ENCODE peak calls at places on chromosomes 3 and 15, in nine cellular contexts. One of them, this sample, is unnamed.

GRCh38 chr3:107772016-107772415 is 249.3 kb downstream of the BBX start:
- DNase-seq in activated T-helper 1 cell treated with anti-CD3 and anti-CD28 coated beads, Interleukin-12 subunit alpha, Interleukin-12 subunit beta, Interleukin-2, Interleukin-4 antibody, amounts not matched to agents 30 ng/mL and 10 ng/mL and 1 ng/mL, durations not matched to agents 14 hours and 24 hours and 36 hours: no peak
- DNase-seq in activated T-helper 2 cell treated with anti-CD3 and anti-CD28 coated beads, Interferon-gamma antibody, Interleukin-2, Interleukin-4, amounts not matched to agents 10 μg/mL and 5 μg/mL and 100 μg/mL, durations not matched to agents 14 hours and 24 hours and 36 hours: no peak
- DNase-seq in suprapubic skin: no peak
- DNase-seq in bronchial epithelial cell: no peak
- DNase-seq in adrenal gland: no peak
- DNase-seq in T follicular helper cell: no peak
- DNase-seq in GM04504: no peak
- DNase-seq in skeletal muscle cell: no peak
- DNase-seq in this sample: no peak

GRCh38 chr3:189622629-189623028 is 8.6 kb upstream of the TP63 start:
- DNase-seq in adrenal gland: no peak
- DNase-seq in activated T-helper 1 cell treated with anti-CD3 and anti-CD28 coated beads, Interleukin-12 subunit alpha, Interleukin-12 subunit beta, Interleukin-2, Interleukin-4 antibody, amounts not matched to agents 30 ng/mL and 10 ng/mL and 1 ng/mL, durations not matched to agents 14 hours and 24 hours and 36 hours: no peak
- DNase-seq in GM04504: no peak
- DNase-seq in T follicular helper cell: no peak
- DNase-seq in bronchial epithelial cell: no peak
- DNase-seq in suprapubic skin: no peak
- DNase-seq in skeletal muscle cell: no peak
- DNase-seq in activated T-helper 2 cell treated with anti-CD3 and anti-CD28 coated beads, Interferon-gamma antibody, Interleukin-2, Interleukin-4, amounts not matched to agents 10 μg/mL and 5 μg/mL and 100 μg/mL, durations not matched to agents 14 hours and 24 hours and 36 hours: no peak
- DNase-seq in this sample: no peak

GRCh38 chr15:39172380-39173281 is 408.2 kb upstream of the THBS1 start:
- DNase-seq in activated T-helper 2 cell treated with anti-CD3 and anti-CD28 coated beads, Interferon-gamma antibody, Interleukin-2, Interleukin-4, amounts not matched to agents 10 μg/mL and 5 μg/mL and 100 μg/mL, durations not matched to agents 14 hours and 24 hours and 36 hours: no peak
- DNase-seq in skeletal muscle cell: peak
- DNase-seq in activated T-helper 1 cell treated with anti-CD3 and anti-CD28 coated beads, Interleukin-12 subunit alpha, Interleukin-12 subunit beta, Interleukin-2, Interleukin-4 antibody, amounts not matched to agents 30 ng/mL and 10 ng/mL and 1 ng/mL, durations not matched to agents 14 hours and 24 hours and 36 hours: no peak
- DNase-seq in GM04504: no peak
- DNase-seq in suprapubic skin: no peak
- DNase-seq in bronchial epithelial cell: peak
- DNase-seq in adrenal gland: peak
- DNase-seq in T follicular helper cell: no peak
- DNase-seq in this sample: no peak

GRCh38 chr15:72735111-72735510 is 48.4 kb downstream of the ADPGK start:
- DNase-seq in adrenal gland: no peak
- DNase-seq in activated T-helper 2 cell treated with anti-CD3 and anti-CD28 coated beads, Interferon-gamma antibody, Interleukin-2, Interleukin-4, amounts not matched to agents 10 μg/mL and 5 μg/mL and 100 μg/mL, durations not matched to agents 14 hours and 24 hours and 36 hours: no peak
- DNase-seq in T follicular helper cell: no peak
- DNase-seq in bronchial epithelial cell: no peak
- DNase-seq in suprapubic skin: no peak
- DNase-seq in GM04504: no peak
- DNase-seq in activated T-helper 1 cell treated with anti-CD3 and anti-CD28 coated beads, Interleukin-12 subunit alpha, Interleukin-12 subunit beta, Interleukin-2, Interleukin-4 antibody, amounts not matched to agents 30 ng/mL and 10 ng/mL and 1 ng/mL, durations not matched to agents 14 hours and 24 hours and 36 hours: no peak
- DNase-seq in skeletal muscle cell: no peak
- DNase-seq in this sample: no peak

GRCh38 chr15:75201609-75202250 is at the start of gene C15orf39:
- DNase-seq in T follicular helper cell: peak
- DNase-seq in bronchial epithelial cell: peak
- DNase-seq in adrenal gland: peak
- DNase-seq in suprapubic skin: no peak
- DNase-seq in activated T-helper 1 cell treated with anti-CD3 and anti-CD28 coated beads, Interleukin-12 subunit alpha, Interleukin-12 subunit beta, Interleukin-2, Interleukin-4 antibody, amounts not matched to agents 30 ng/mL and 10 ng/mL and 1 ng/mL, durations not matched to agents 14 hours and 24 hours and 36 hours: peak
- DNase-seq in GM04504: peak
- DNase-seq in activated T-helper 2 cell treated with anti-CD3 and anti-CD28 coated beads, Interferon-gamma antibody, Interleukin-2, Interleukin-4, amounts not matched to agents 10 μg/mL and 5 μg/mL and 100 μg/mL, durations not matched to agents 14 hours and 24 hours and 36 hours: peak
- DNase-seq in skeletal muscle cell: no peak
- DNase-seq in this sample: peak

GRCh38 chr3:4343258-4343657 is 40.1 kb downstream of the SETMAR start:
- DNase-seq in GM04504: no peak
- DNase-seq in T follicular helper cell: no peak
- DNase-seq in adrenal gland: no peak
- DNase-seq in skeletal muscle cell: no peak
- DNase-seq in activated T-helper 1 cell treated with anti-CD3 and anti-CD28 coated beads, Interleukin-12 subunit alpha, Interleukin-12 subunit beta, Interleukin-2, Interleukin-4 antibody, amounts not matched to agents 30 ng/mL and 10 ng/mL and 1 ng/mL, durations not matched to agents 14 hours and 24 hours and 36 hours: no peak
- DNase-seq in bronchial epithelial cell: peak
- DNase-seq in activated T-helper 2 cell treated with anti-CD3 and anti-CD28 coated beads, Interferon-gamma antibody, Interleukin-2, Interleukin-4, amounts not matched to agents 10 μg/mL and 5 μg/mL and 100 μg/mL, durations not matched to agents 14 hours and 24 hours and 36 hours: no peak
- DNase-seq in suprapubic skin: no peak
- DNase-seq in this sample: no peak

GRCh38 chr3:36876181-36876936 is 68.5 kb downstream of the TRANK1 start:
- DNase-seq in suprapubic skin: no peak
- DNase-seq in activated T-helper 2 cell treated with anti-CD3 and anti-CD28 coated beads, Interferon-gamma antibody, Interleukin-2, Interleukin-4, amounts not matched to agents 10 μg/mL and 5 μg/mL and 100 μg/mL, durations not matched to agents 14 hours and 24 hours and 36 hours: peak
- DNase-seq in activated T-helper 1 cell treated with anti-CD3 and anti-CD28 coated beads, Interleukin-12 subunit alpha, Interleukin-12 subunit beta, Interleukin-2, Interleukin-4 antibody, amounts not matched to agents 30 ng/mL and 10 ng/mL and 1 ng/mL, durations not matched to agents 14 hours and 24 hours and 36 hours: peak
- DNase-seq in skeletal muscle cell: no peak
- DNase-seq in T follicular helper cell: no peak
- DNase-seq in adrenal gland: no peak
- DNase-seq in bronchial epithelial cell: no peak
- DNase-seq in GM04504: no peak
- DNase-seq in this sample: no peak

GRCh38 chr3:156548041-156548687 is 6.8 kb downstream of the SSR3 start:
- DNase-seq in bronchial epithelial cell: no peak
- DNase-seq in activated T-helper 1 cell treated with anti-CD3 and anti-CD28 coated beads, Interleukin-12 subunit alpha, Interleukin-12 subunit beta, Interleukin-2, Interleukin-4 antibody, amounts not matched to agents 30 ng/mL and 10 ng/mL and 1 ng/mL, durations not matched to agents 14 hours and 24 hours and 36 hours: no peak
- DNase-seq in activated T-helper 2 cell treated with anti-CD3 and anti-CD28 coated beads, Interferon-gamma antibody, Interleukin-2, Interleukin-4, amounts not matched to agents 10 μg/mL and 5 μg/mL and 100 μg/mL, durations not matched to agents 14 hours and 24 hours and 36 hours: no peak
- DNase-seq in skeletal muscle cell: no peak
- DNase-seq in T follicular helper cell: no peak
- DNase-seq in adrenal gland: no peak
- DNase-seq in suprapubic skin: no peak
- DNase-seq in GM04504: no peak
- DNase-seq in this sample: no peak

GRCh38 chr3:127722104-127722784 is 49.5 kb downstream of the ABTB1 start:
- DNase-seq in activated T-helper 1 cell treated with anti-CD3 and anti-CD28 coated beads, Interleukin-12 subunit alpha, Interleukin-12 subunit beta, Interleukin-2, Interleukin-4 antibody, amounts not matched to agents 30 ng/mL and 10 ng/mL and 1 ng/mL, durations not matched to agents 14 hours and 24 hours and 36 hours: no peak
- DNase-seq in T follicular helper cell: no peak
- DNase-seq in activated T-helper 2 cell treated with anti-CD3 and anti-CD28 coated beads, Interferon-gamma antibody, Interleukin-2, Interleukin-4, amounts not matched to agents 10 μg/mL and 5 μg/mL and 100 μg/mL, durations not matched to agents 14 hours and 24 hours and 36 hours: no peak
- DNase-seq in GM04504: no peak
- DNase-seq in bronchial epithelial cell: no peak
- DNase-seq in skeletal muscle cell: no peak
- DNase-seq in suprapubic skin: no peak
- DNase-seq in adrenal gland: no peak
- DNase-seq in this sample: peak

GRCh38 chr15:80942266-80942665 is 47.4 kb downstream of the MESD start:
- DNase-seq in skeletal muscle cell: no peak
- DNase-seq in adrenal gland: no peak
- DNase-seq in activated T-helper 2 cell treated with anti-CD3 and anti-CD28 coated beads, Interferon-gamma antibody, Interleukin-2, Interleukin-4, amounts not matched to agents 10 μg/mL and 5 μg/mL and 100 μg/mL, durations not matched to agents 14 hours and 24 hours and 36 hours: no peak
- DNase-seq in GM04504: no peak
- DNase-seq in suprapubic skin: peak
- DNase-seq in bronchial epithelial cell: no peak
- DNase-seq in activated T-helper 1 cell treated with anti-CD3 and anti-CD28 coated beads, Interleukin-12 subunit alpha, Interleukin-12 subunit beta, Interleukin-2, Interleukin-4 antibody, amounts not matched to agents 30 ng/mL and 10 ng/mL and 1 ng/mL, durations not matched to agents 14 hours and 24 hours and 36 hours: no peak
- DNase-seq in T follicular helper cell: no peak
- DNase-seq in this sample: no peak

GRCh38 chr3:184360070-184360833 is 1.2 kb downstream of the CLCN2 start:
- DNase-seq in activated T-helper 2 cell treated with anti-CD3 and anti-CD28 coated beads, Interferon-gamma antibody, Interleukin-2, Interleukin-4, amounts not matched to agents 10 μg/mL and 5 μg/mL and 100 μg/mL, durations not matched to agents 14 hours and 24 hours and 36 hours: no peak
- DNase-seq in suprapubic skin: no peak
- DNase-seq in GM04504: no peak
- DNase-seq in activated T-helper 1 cell treated with anti-CD3 and anti-CD28 coated beads, Interleukin-12 subunit alpha, Interleukin-12 subunit beta, Interleukin-2, Interleukin-4 antibody, amounts not matched to agents 30 ng/mL and 10 ng/mL and 1 ng/mL, durations not matched to agents 14 hours and 24 hours and 36 hours: no peak
- DNase-seq in T follicular helper cell: no peak
- DNase-seq in bronchial epithelial cell: no peak
- DNase-seq in adrenal gland: no peak
- DNase-seq in skeletal muscle cell: no peak
- DNase-seq in this sample: no peak

GRCh38 chr15:83698294-83698693 is 44.4 kb downstream of the ADAMTSL3 start:
- DNase-seq in activated T-helper 1 cell treated with anti-CD3 and anti-CD28 coated beads, Interleukin-12 subunit alpha, Interleukin-12 subunit beta, Interleukin-2, Interleukin-4 antibody, amounts not matched to agents 30 ng/mL and 10 ng/mL and 1 ng/mL, durations not matched to agents 14 hours and 24 hours and 36 hours: no peak
- DNase-seq in T follicular helper cell: no peak
- DNase-seq in skeletal muscle cell: peak
- DNase-seq in GM04504: peak
- DNase-seq in adrenal gland: peak
- DNase-seq in bronchial epithelial cell: peak
- DNase-seq in suprapubic skin: no peak
- DNase-seq in activated T-helper 2 cell treated with anti-CD3 and anti-CD28 coated beads, Interferon-gamma antibody, Interleukin-2, Interleukin-4, amounts not matched to agents 10 μg/mL and 5 μg/mL and 100 μg/mL, durations not matched to agents 14 hours and 24 hours and 36 hours: no peak
- DNase-seq in this sample: no peak

GRCh38 chr15:27587810-27588209 is 511.3 kb downstream of the OCA2 start:
- DNase-seq in activated T-helper 2 cell treated with anti-CD3 and anti-CD28 coated beads, Interferon-gamma antibody, Interleukin-2, Interleukin-4, amounts not matched to agents 10 μg/mL and 5 μg/mL and 100 μg/mL, durations not matched to agents 14 hours and 24 hours and 36 hours: no peak
- DNase-seq in activated T-helper 1 cell treated with anti-CD3 and anti-CD28 coated beads, Interleukin-12 subunit alpha, Interleukin-12 subunit beta, Interleukin-2, Interleukin-4 antibody, amounts not matched to agents 30 ng/mL and 10 ng/mL and 1 ng/mL, durations not matched to agents 14 hours and 24 hours and 36 hours: no peak
- DNase-seq in adrenal gland: no peak
- DNase-seq in suprapubic skin: no peak
- DNase-seq in GM04504: no peak
- DNase-seq in skeletal muscle cell: no peak
- DNase-seq in T follicular helper cell: no peak
- DNase-seq in bronchial epithelial cell: no peak
- DNase-seq in this sample: peak

GRCh38 chr15:64507293-64507802 is 47.0 kb downstream of the ZNF609 start:
- DNase-seq in skeletal muscle cell: peak
- DNase-seq in activated T-helper 1 cell treated with anti-CD3 and anti-CD28 coated beads, Interleukin-12 subunit alpha, Interleukin-12 subunit beta, Interleukin-2, Interleukin-4 antibody, amounts not matched to agents 30 ng/mL and 10 ng/mL and 1 ng/mL, durations not matched to agents 14 hours and 24 hours and 36 hours: peak
- DNase-seq in adrenal gland: peak
- DNase-seq in bronchial epithelial cell: peak
- DNase-seq in activated T-helper 2 cell treated with anti-CD3 and anti-CD28 coated beads, Interferon-gamma antibody, Interleukin-2, Interleukin-4, amounts not matched to agents 10 μg/mL and 5 μg/mL and 100 μg/mL, durations not matched to agents 14 hours and 24 hours and 36 hours: no peak
- DNase-seq in T follicular helper cell: no peak
- DNase-seq in GM04504: no peak
- DNase-seq in suprapubic skin: no peak
- DNase-seq in this sample: peak

GRCh38 chr3:106317141-106318055 is 448.6 kb upstream of the CBLB start:
- DNase-seq in activated T-helper 2 cell treated with anti-CD3 and anti-CD28 coated beads, Interferon-gamma antibody, Interleukin-2, Interleukin-4, amounts not matched to agents 10 μg/mL and 5 μg/mL and 100 μg/mL, durations not matched to agents 14 hours and 24 hours and 36 hours: no peak
- DNase-seq in activated T-helper 1 cell treated with anti-CD3 and anti-CD28 coated beads, Interleukin-12 subunit alpha, Interleukin-12 subunit beta, Interleukin-2, Interleukin-4 antibody, amounts not matched to agents 30 ng/mL and 10 ng/mL and 1 ng/mL, durations not matched to agents 14 hours and 24 hours and 36 hours: no peak
- DNase-seq in adrenal gland: no peak
- DNase-seq in skeletal muscle cell: no peak
- DNase-seq in GM04504: no peak
- DNase-seq in bronchial epithelial cell: no peak
- DNase-seq in T follicular helper cell: no peak
- DNase-seq in suprapubic skin: no peak
- DNase-seq in this sample: no peak

GRCh38 chr3:41688595-41689380 is 273.1 kb downstream of the ULK4 start:
- DNase-seq in adrenal gland: no peak
- DNase-seq in T follicular helper cell: no peak
- DNase-seq in activated T-helper 2 cell treated with anti-CD3 and anti-CD28 coated beads, Interferon-gamma antibody, Interleukin-2, Interleukin-4, amounts not matched to agents 10 μg/mL and 5 μg/mL and 100 μg/mL, durations not matched to agents 14 hours and 24 hours and 36 hours: no peak
- DNase-seq in skeletal muscle cell: no peak
- DNase-seq in bronchial epithelial cell: peak
- DNase-seq in GM04504: no peak
- DNase-seq in suprapubic skin: no peak
- DNase-seq in activated T-helper 1 cell treated with anti-CD3 and anti-CD28 coated beads, Interleukin-12 subunit alpha, Interleukin-12 subunit beta, Interleukin-2, Interleukin-4 antibody, amounts not matched to agents 30 ng/mL and 10 ng/mL and 1 ng/mL, durations not matched to agents 14 hours and 24 hours and 36 hours: no peak
- DNase-seq in this sample: no peak

GRCh38 chr3:13119471-13120220 is 46.4 kb upstream of the IQSEC1 start:
- DNase-seq in bronchial epithelial cell: no peak
- DNase-seq in skeletal muscle cell: no peak
- DNase-seq in activated T-helper 2 cell treated with anti-CD3 and anti-CD28 coated beads, Interferon-gamma antibody, Interleukin-2, Interleukin-4, amounts not matched to agents 10 μg/mL and 5 μg/mL and 100 μg/mL, durations not matched to agents 14 hours and 24 hours and 36 hours: no peak
- DNase-seq in activated T-helper 1 cell treated with anti-CD3 and anti-CD28 coated beads, Interleukin-12 subunit alpha, Interleukin-12 subunit beta, Interleukin-2, Interleukin-4 antibody, amounts not matched to agents 30 ng/mL and 10 ng/mL and 1 ng/mL, durations not matched to agents 14 hours and 24 hours and 36 hours: no peak
- DNase-seq in T follicular helper cell: no peak
- DNase-seq in adrenal gland: no peak
- DNase-seq in suprapubic skin: no peak
- DNase-seq in GM04504: no peak
- DNase-seq in this sample: peak

GRCh38 chr3:44529927-44530326 is 25.1 kb upstream of the ZKSCAN7 start:
- DNase-seq in activated T-helper 1 cell treated with anti-CD3 and anti-CD28 coated beads, Interleukin-12 subunit alpha, Interleukin-12 subunit beta, Interleukin-2, Interleukin-4 antibody, amounts not matched to agents 30 ng/mL and 10 ng/mL and 1 ng/mL, durations not matched to agents 14 hours and 24 hours and 36 hours: no peak
- DNase-seq in suprapubic skin: no peak
- DNase-seq in activated T-helper 2 cell treated with anti-CD3 and anti-CD28 coated beads, Interferon-gamma antibody, Interleukin-2, Interleukin-4, amounts not matched to agents 10 μg/mL and 5 μg/mL and 100 μg/mL, durations not matched to agents 14 hours and 24 hours and 36 hours: no peak
- DNase-seq in skeletal muscle cell: no peak
- DNase-seq in T follicular helper cell: no peak
- DNase-seq in adrenal gland: no peak
- DNase-seq in GM04504: no peak
- DNase-seq in bronchial epithelial cell: no peak
- DNase-seq in this sample: no peak

GRCh38 chr15:35665855-35666536 is 120.0 kb upstream of the DPH6 start:
- DNase-seq in T follicular helper cell: no peak
- DNase-seq in activated T-helper 2 cell treated with anti-CD3 and anti-CD28 coated beads, Interferon-gamma antibody, Interleukin-2, Interleukin-4, amounts not matched to agents 10 μg/mL and 5 μg/mL and 100 μg/mL, durations not matched to agents 14 hours and 24 hours and 36 hours: no peak
- DNase-seq in activated T-helper 1 cell treated with anti-CD3 and anti-CD28 coated beads, Interleukin-12 subunit alpha, Interleukin-12 subunit beta, Interleukin-2, Interleukin-4 antibody, amounts not matched to agents 30 ng/mL and 10 ng/mL and 1 ng/mL, durations not matched to agents 14 hours and 24 hours and 36 hours: no peak
- DNase-seq in skeletal muscle cell: no peak
- DNase-seq in suprapubic skin: peak
- DNase-seq in GM04504: no peak
- DNase-seq in bronchial epithelial cell: no peak
- DNase-seq in adrenal gland: no peak
- DNase-seq in this sample: no peak

GRCh38 chr15:41984622-41985021 is 12.3 kb upstream of the EHD4 start:
- DNase-seq in activated T-helper 2 cell treated with anti-CD3 and anti-CD28 coated beads, Interferon-gamma antibody, Interleukin-2, Interleukin-4, amounts not matched to agents 10 μg/mL and 5 μg/mL and 100 μg/mL, durations not matched to agents 14 hours and 24 hours and 36 hours: no peak
- DNase-seq in adrenal gland: no peak
- DNase-seq in activated T-helper 1 cell treated with anti-CD3 and anti-CD28 coated beads, Interleukin-12 subunit alpha, Interleukin-12 subunit beta, Interleukin-2, Interleukin-4 antibody, amounts not matched to agents 30 ng/mL and 10 ng/mL and 1 ng/mL, durations not matched to agents 14 hours and 24 hours and 36 hours: no peak
- DNase-seq in bronchial epithelial cell: no peak
- DNase-seq in skeletal muscle cell: no peak
- DNase-seq in T follicular helper cell: no peak
- DNase-seq in suprapubic skin: peak
- DNase-seq in GM04504: no peak
- DNase-seq in this sample: no peak

GRCh38 chr3:100297784-100298183 is 36.8 kb upstream of the NIT2 start:
- DNase-seq in suprapubic skin: no peak
- DNase-seq in activated T-helper 2 cell treated with anti-CD3 and anti-CD28 coated beads, Interferon-gamma antibody, Interleukin-2, Interleukin-4, amounts not matched to agents 10 μg/mL and 5 μg/mL and 100 μg/mL, durations not matched to agents 14 hours and 24 hours and 36 hours: no peak
- DNase-seq in T follicular helper cell: no peak
- DNase-seq in adrenal gland: no peak
- DNase-seq in activated T-helper 1 cell treated with anti-CD3 and anti-CD28 coated beads, Interleukin-12 subunit alpha, Interleukin-12 subunit beta, Interleukin-2, Interleukin-4 antibody, amounts not matched to agents 30 ng/mL and 10 ng/mL and 1 ng/mL, durations not matched to agents 14 hours and 24 hours and 36 hours: no peak
- DNase-seq in GM04504: no peak
- DNase-seq in bronchial epithelial cell: peak
- DNase-seq in skeletal muscle cell: peak
- DNase-seq in this sample: no peak

GRCh38 chr15:78804391-78804792 is 6.9 kb downstream of the ADAMTS7 start:
- DNase-seq in activated T-helper 2 cell treated with anti-CD3 and anti-CD28 coated beads, Interferon-gamma antibody, Interleukin-2, Interleukin-4, amounts not matched to agents 10 μg/mL and 5 μg/mL and 100 μg/mL, durations not matched to agents 14 hours and 24 hours and 36 hours: no peak
- DNase-seq in adrenal gland: no peak
- DNase-seq in GM04504: no peak
- DNase-seq in suprapubic skin: no peak
- DNase-seq in T follicular helper cell: no peak
- DNase-seq in skeletal muscle cell: no peak
- DNase-seq in bronchial epithelial cell: no peak
- DNase-seq in activated T-helper 1 cell treated with anti-CD3 and anti-CD28 coated beads, Interleukin-12 subunit alpha, Interleukin-12 subunit beta, Interleukin-2, Interleukin-4 antibody, amounts not matched to agents 30 ng/mL and 10 ng/mL and 1 ng/mL, durations not matched to agents 14 hours and 24 hours and 36 hours: no peak
- DNase-seq in this sample: no peak

GRCh38 chr15:55221090-55222011 is 24.6 kb upstream of the RSL24D1 start:
- DNase-seq in activated T-helper 2 cell treated with anti-CD3 and anti-CD28 coated beads, Interferon-gamma antibody, Interleukin-2, Interleukin-4, amounts not matched to agents 10 μg/mL and 5 μg/mL and 100 μg/mL, durations not matched to agents 14 hours and 24 hours and 36 hours: no peak
- DNase-seq in GM04504: peak
- DNase-seq in skeletal muscle cell: peak
- DNase-seq in T follicular helper cell: no peak
- DNase-seq in activated T-helper 1 cell treated with anti-CD3 and anti-CD28 coated beads, Interleukin-12 subunit alpha, Interleukin-12 subunit beta, Interleukin-2, Interleukin-4 antibody, amounts not matched to agents 30 ng/mL and 10 ng/mL and 1 ng/mL, durations not matched to agents 14 hours and 24 hours and 36 hours: peak
- DNase-seq in suprapubic skin: no peak
- DNase-seq in bronchial epithelial cell: peak
- DNase-seq in adrenal gland: no peak
- DNase-seq in this sample: no peak

GRCh38 chr3:120144267-120144666 is 50.0 kb upstream of the GSK3B start:
- DNase-seq in adrenal gland: no peak
- DNase-seq in GM04504: no peak
- DNase-seq in skeletal muscle cell: no peak
- DNase-seq in T follicular helper cell: no peak
- DNase-seq in activated T-helper 2 cell treated with anti-CD3 and anti-CD28 coated beads, Interferon-gamma antibody, Interleukin-2, Interleukin-4, amounts not matched to agents 10 μg/mL and 5 μg/mL and 100 μg/mL, durations not matched to agents 14 hours and 24 hours and 36 hours: no peak
- DNase-seq in suprapubic skin: no peak
- DNase-seq in activated T-helper 1 cell treated with anti-CD3 and anti-CD28 coated beads, Interleukin-12 subunit alpha, Interleukin-12 subunit beta, Interleukin-2, Interleukin-4 antibody, amounts not matched to agents 30 ng/mL and 10 ng/mL and 1 ng/mL, durations not matched to agents 14 hours and 24 hours and 36 hours: no peak
- DNase-seq in bronchial epithelial cell: peak
- DNase-seq in this sample: no peak

GRCh38 chr3:14523792-14524191 is 16.4 kb downstream of the GRIP2 start:
- DNase-seq in activated T-helper 1 cell treated with anti-CD3 and anti-CD28 coated beads, Interleukin-12 subunit alpha, Interleukin-12 subunit beta, Interleukin-2, Interleukin-4 antibody, amounts not matched to agents 30 ng/mL and 10 ng/mL and 1 ng/mL, durations not matched to agents 14 hours and 24 hours and 36 hours: no peak
- DNase-seq in GM04504: no peak
- DNase-seq in suprapubic skin: peak
- DNase-seq in skeletal muscle cell: peak
- DNase-seq in T follicular helper cell: no peak
- DNase-seq in bronchial epithelial cell: no peak
- DNase-seq in adrenal gland: no peak
- DNase-seq in activated T-helper 2 cell treated with anti-CD3 and anti-CD28 coated beads, Interferon-gamma antibody, Interleukin-2, Interleukin-4, amounts not matched to agents 10 μg/mL and 5 μg/mL and 100 μg/mL, durations not matched to agents 14 hours and 24 hours and 36 hours: no peak
- DNase-seq in this sample: no peak

GRCh38 chr3:156918746-156919145 is 92.6 kb downstream of the LEKR1 start:
- DNase-seq in GM04504: no peak
- DNase-seq in T follicular helper cell: no peak
- DNase-seq in activated T-helper 2 cell treated with anti-CD3 and anti-CD28 coated beads, Interferon-gamma antibody, Interleukin-2, Interleukin-4, amounts not matched to agents 10 μg/mL and 5 μg/mL and 100 μg/mL, durations not matched to agents 14 hours and 24 hours and 36 hours: no peak
- DNase-seq in suprapubic skin: no peak
- DNase-seq in bronchial epithelial cell: no peak
- DNase-seq in skeletal muscle cell: no peak
- DNase-seq in adrenal gland: no peak
- DNase-seq in activated T-helper 1 cell treated with anti-CD3 and anti-CD28 coated beads, Interleukin-12 subunit alpha, Interleukin-12 subunit beta, Interleukin-2, Interleukin-4 antibody, amounts not matched to agents 30 ng/mL and 10 ng/mL and 1 ng/mL, durations not matched to agents 14 hours and 24 hours and 36 hours: no peak
- DNase-seq in this sample: no peak

GRCh38 chr3:136624894-136625815 is 127.0 kb downstream of the STAG1 start:
- DNase-seq in GM04504: no peak
- DNase-seq in suprapubic skin: no peak
- DNase-seq in bronchial epithelial cell: peak
- DNase-seq in adrenal gland: no peak
- DNase-seq in activated T-helper 2 cell treated with anti-CD3 and anti-CD28 coated beads, Interferon-gamma antibody, Interleukin-2, Interleukin-4, amounts not matched to agents 10 μg/mL and 5 μg/mL and 100 μg/mL, durations not matched to agents 14 hours and 24 hours and 36 hours: no peak
- DNase-seq in activated T-helper 1 cell treated with anti-CD3 and anti-CD28 coated beads, Interleukin-12 subunit alpha, Interleukin-12 subunit beta, Interleukin-2, Interleukin-4 antibody, amounts not matched to agents 30 ng/mL and 10 ng/mL and 1 ng/mL, durations not matched to agents 14 hours and 24 hours and 36 hours: no peak
- DNase-seq in skeletal muscle cell: no peak
- DNase-seq in T follicular helper cell: no peak
- DNase-seq in this sample: no peak

GRCh38 chr3:184003187-184003967 is 14.3 kb downstream of the ABCC5 start:
- DNase-seq in skeletal muscle cell: no peak
- DNase-seq in activated T-helper 2 cell treated with anti-CD3 and anti-CD28 coated beads, Interferon-gamma antibody, Interleukin-2, Interleukin-4, amounts not matched to agents 10 μg/mL and 5 μg/mL and 100 μg/mL, durations not matched to agents 14 hours and 24 hours and 36 hours: no peak
- DNase-seq in suprapubic skin: no peak
- DNase-seq in bronchial epithelial cell: peak
- DNase-seq in T follicular helper cell: no peak
- DNase-seq in GM04504: no peak
- DNase-seq in activated T-helper 1 cell treated with anti-CD3 and anti-CD28 coated beads, Interleukin-12 subunit alpha, Interleukin-12 subunit beta, Interleukin-2, Interleukin-4 antibody, amounts not matched to agents 30 ng/mL and 10 ng/mL and 1 ng/mL, durations not matched to agents 14 hours and 24 hours and 36 hours: no peak
- DNase-seq in adrenal gland: no peak
- DNase-seq in this sample: no peak

GRCh38 chr15:75232252-75232813 is 25.8 kb upstream of the GOLGA6C start:
- DNase-seq in adrenal gland: no peak
- DNase-seq in suprapubic skin: no peak
- DNase-seq in GM04504: no peak
- DNase-seq in activated T-helper 2 cell treated with anti-CD3 and anti-CD28 coated beads, Interferon-gamma antibody, Interleukin-2, Interleukin-4, amounts not matched to agents 10 μg/mL and 5 μg/mL and 100 μg/mL, durations not matched to agents 14 hours and 24 hours and 36 hours: no peak
- DNase-seq in T follicular helper cell: no peak
- DNase-seq in activated T-helper 1 cell treated with anti-CD3 and anti-CD28 coated beads, Interleukin-12 subunit alpha, Interleukin-12 subunit beta, Interleukin-2, Interleukin-4 antibody, amounts not matched to agents 30 ng/mL and 10 ng/mL and 1 ng/mL, durations not matched to agents 14 hours and 24 hours and 36 hours: no peak
- DNase-seq in skeletal muscle cell: no peak
- DNase-seq in bronchial epithelial cell: no peak
- DNase-seq in this sample: no peak

GRCh38 chr3:9254764-9255163 is 5.3 kb upstream of the SRGAP3 start:
- DNase-seq in bronchial epithelial cell: no peak
- DNase-seq in activated T-helper 2 cell treated with anti-CD3 and anti-CD28 coated beads, Interferon-gamma antibody, Interleukin-2, Interleukin-4, amounts not matched to agents 10 μg/mL and 5 μg/mL and 100 μg/mL, durations not matched to agents 14 hours and 24 hours and 36 hours: no peak
- DNase-seq in adrenal gland: no peak
- DNase-seq in T follicular helper cell: no peak
- DNase-seq in GM04504: no peak
- DNase-seq in suprapubic skin: no peak
- DNase-seq in activated T-helper 1 cell treated with anti-CD3 and anti-CD28 coated beads, Interleukin-12 subunit alpha, Interleukin-12 subunit beta, Interleukin-2, Interleukin-4 antibody, amounts not matched to agents 30 ng/mL and 10 ng/mL and 1 ng/mL, durations not matched to agents 14 hours and 24 hours and 36 hours: no peak
- DNase-seq in skeletal muscle cell: no peak
- DNase-seq in this sample: no peak

GRCh38 chr3:12758025-12758830 is 831 bp downstream of the TMEM40 start:
- DNase-seq in T follicular helper cell: no peak
- DNase-seq in bronchial epithelial cell: peak
- DNase-seq in GM04504: peak
- DNase-seq in activated T-helper 2 cell treated with anti-CD3 and anti-CD28 coated beads, Interferon-gamma antibody, Interleukin-2, Interleukin-4, amounts not matched to agents 10 μg/mL and 5 μg/mL and 100 μg/mL, durations not matched to agents 14 hours and 24 hours and 36 hours: no peak
- DNase-seq in skeletal muscle cell: no peak
- DNase-seq in adrenal gland: peak
- DNase-seq in suprapubic skin: no peak
- DNase-seq in activated T-helper 1 cell treated with anti-CD3 and anti-CD28 coated beads, Interleukin-12 subunit alpha, Interleukin-12 subunit beta, Interleukin-2, Interleukin-4 antibody, amounts not matched to agents 30 ng/mL and 10 ng/mL and 1 ng/mL, durations not matched to agents 14 hours and 24 hours and 36 hours: no peak
- DNase-seq in this sample: no peak